ENCODE peak calls at places on chromosomes 6 and 20, in nine cellular contexts. One of them, this sample, is unnamed.

GRCh38 chr20:48850681-48851299 is 23.0 kb upstream of the PREX1 start:
- DNase-seq in EH: no peak
- DNase-seq in GOT3: no peak
- DNase-seq in A549: no peak
- DNase-seq in GM12865: no peak
- DNase-seq in A172: no peak
- DNase-seq in activated naive CD8-positive, alpha-beta T cell treated with anti-CD3 and anti-CD28 coated beads, Interleukin-2, amount 50 U/mL, for 24 hours: no peak
- DNase-seq in stimulated activated CD8-positive, alpha-beta memory T cell treated with anti-CD3 and anti-CD28 coated beads, Interleukin-4, amount 100 ng/mL, for 24 hours: no peak
- DNase-seq in choroid plexus epithelial cell: no peak
- DNase-seq in this sample: no peak

GRCh38 chr6:27168586-27169443 is 78.7 kb upstream of the PRSS16 start:
- DNase-seq in EH: peak
- DNase-seq in GOT3: no peak
- DNase-seq in A549: no peak
- DNase-seq in GM12865: no peak
- DNase-seq in A172: peak
- DNase-seq in activated naive CD8-positive, alpha-beta T cell treated with anti-CD3 and anti-CD28 coated beads, Interleukin-2, amount 50 U/mL, for 24 hours: no peak
- DNase-seq in stimulated activated CD8-positive, alpha-beta memory T cell treated with anti-CD3 and anti-CD28 coated beads, Interleukin-4, amount 100 ng/mL, for 24 hours: no peak
- DNase-seq in choroid plexus epithelial cell: peak
- DNase-seq in this sample: peak

GRCh38 chr20:14197097-14197496 is 140.3 kb downstream of the FLRT3 start:
- DNase-seq in EH: peak
- DNase-seq in GOT3: no peak
- DNase-seq in A549: no peak
- DNase-seq in GM12865: no peak
- DNase-seq in A172: peak
- DNase-seq in activated naive CD8-positive, alpha-beta T cell treated with anti-CD3 and anti-CD28 coated beads, Interleukin-2, amount 50 U/mL, for 24 hours: no peak
- DNase-seq in stimulated activated CD8-positive, alpha-beta memory T cell treated with anti-CD3 and anti-CD28 coated beads, Interleukin-4, amount 100 ng/mL, for 24 hours: no peak
- DNase-seq in choroid plexus epithelial cell: peak
- DNase-seq in this sample: no peak

GRCh38 chr6:53375851-53376250 is 27.1 kb upstream of the ELOVL5 start:
- DNase-seq in EH: peak
- DNase-seq in GOT3: no peak
- DNase-seq in A549: no peak
- DNase-seq in GM12865: no peak
- DNase-seq in A172: no peak
- DNase-seq in activated naive CD8-positive, alpha-beta T cell treated with anti-CD3 and anti-CD28 coated beads, Interleukin-2, amount 50 U/mL, for 24 hours: no peak
- DNase-seq in stimulated activated CD8-positive, alpha-beta memory T cell treated with anti-CD3 and anti-CD28 coated beads, Interleukin-4, amount 100 ng/mL, for 24 hours: no peak
- DNase-seq in choroid plexus epithelial cell: peak
- DNase-seq in this sample: no peak

GRCh38 chr20:10078403-10078802 is 43.6 kb downstream of the ANKEF1 start:
- DNase-seq in EH: no peak
- DNase-seq in GOT3: no peak
- DNase-seq in A549: no peak
- DNase-seq in GM12865: no peak
- DNase-seq in A172: no peak
- DNase-seq in activated naive CD8-positive, alpha-beta T cell treated with anti-CD3 and anti-CD28 coated beads, Interleukin-2, amount 50 U/mL, for 24 hours: no peak
- DNase-seq in stimulated activated CD8-positive, alpha-beta memory T cell treated with anti-CD3 and anti-CD28 coated beads, Interleukin-4, amount 100 ng/mL, for 24 hours: no peak
- DNase-seq in choroid plexus epithelial cell: no peak
- DNase-seq in this sample: no peak

GRCh38 chr6:168411793-168412192 is 29.2 kb upstream of the SMOC2 start:
- DNase-seq in EH: no peak
- DNase-seq in GOT3: no peak
- DNase-seq in A549: no peak
- DNase-seq in GM12865: no peak
- DNase-seq in A172: no peak
- DNase-seq in activated naive CD8-positive, alpha-beta T cell treated with anti-CD3 and anti-CD28 coated beads, Interleukin-2, amount 50 U/mL, for 24 hours: no peak
- DNase-seq in stimulated activated CD8-positive, alpha-beta memory T cell treated with anti-CD3 and anti-CD28 coated beads, Interleukin-4, amount 100 ng/mL, for 24 hours: no peak
- DNase-seq in choroid plexus epithelial cell: no peak
- DNase-seq in this sample: no peak

GRCh38 chr6:46848684-46849360 is 55.6 kb downstream of the MEP1A start:
- DNase-seq in EH: peak
- DNase-seq in GOT3: peak
- DNase-seq in A549: peak
- DNase-seq in GM12865: peak
- DNase-seq in A172: peak
- DNase-seq in activated naive CD8-positive, alpha-beta T cell treated with anti-CD3 and anti-CD28 coated beads, Interleukin-2, amount 50 U/mL, for 24 hours: peak
- DNase-seq in stimulated activated CD8-positive, alpha-beta memory T cell treated with anti-CD3 and anti-CD28 coated beads, Interleukin-4, amount 100 ng/mL, for 24 hours: peak
- DNase-seq in choroid plexus epithelial cell: peak
- DNase-seq in this sample: peak

GRCh38 chr6:2943564-2943955 is 27.8 kb downstream of the SERPINB6 start:
- DNase-seq in EH: no peak
- DNase-seq in GOT3: no peak
- DNase-seq in A549: no peak
- DNase-seq in GM12865: no peak
- DNase-seq in A172: no peak
- DNase-seq in activated naive CD8-positive, alpha-beta T cell treated with anti-CD3 and anti-CD28 coated beads, Interleukin-2, amount 50 U/mL, for 24 hours: no peak
- DNase-seq in stimulated activated CD8-positive, alpha-beta memory T cell treated with anti-CD3 and anti-CD28 coated beads, Interleukin-4, amount 100 ng/mL, for 24 hours: no peak
- DNase-seq in choroid plexus epithelial cell: no peak
- DNase-seq in this sample: no peak

GRCh38 chr20:19129306-19129705 is 83.1 kb upstream of the SLC24A3 start:
- DNase-seq in EH: no peak
- DNase-seq in GOT3: no peak
- DNase-seq in A549: no peak
- DNase-seq in GM12865: no peak
- DNase-seq in A172: no peak
- DNase-seq in activated naive CD8-positive, alpha-beta T cell treated with anti-CD3 and anti-CD28 coated beads, Interleukin-2, amount 50 U/mL, for 24 hours: no peak
- DNase-seq in stimulated activated CD8-positive, alpha-beta memory T cell treated with anti-CD3 and anti-CD28 coated beads, Interleukin-4, amount 100 ng/mL, for 24 hours: no peak
- DNase-seq in choroid plexus epithelial cell: no peak
- DNase-seq in this sample: no peak

GRCh38 chr6:20789162-20789561 is 254.9 kb downstream of the CDKAL1 start:
- DNase-seq in EH: peak
- DNase-seq in GOT3: no peak
- DNase-seq in A549: peak
- DNase-seq in GM12865: no peak
- DNase-seq in A172: no peak
- DNase-seq in activated naive CD8-positive, alpha-beta T cell treated with anti-CD3 and anti-CD28 coated beads, Interleukin-2, amount 50 U/mL, for 24 hours: no peak
- DNase-seq in stimulated activated CD8-positive, alpha-beta memory T cell treated with anti-CD3 and anti-CD28 coated beads, Interleukin-4, amount 100 ng/mL, for 24 hours: no peak
- DNase-seq in choroid plexus epithelial cell: peak
- DNase-seq in this sample: no peak

GRCh38 chr6:153465050-153465449 is 334.0 kb upstream of the RGS17 start:
- DNase-seq in EH: no peak
- DNase-seq in GOT3: no peak
- DNase-seq in A549: no peak
- DNase-seq in GM12865: no peak
- DNase-seq in A172: no peak
- DNase-seq in activated naive CD8-positive, alpha-beta T cell treated with anti-CD3 and anti-CD28 coated beads, Interleukin-2, amount 50 U/mL, for 24 hours: no peak
- DNase-seq in stimulated activated CD8-positive, alpha-beta memory T cell treated with anti-CD3 and anti-CD28 coated beads, Interleukin-4, amount 100 ng/mL, for 24 hours: no peak
- DNase-seq in choroid plexus epithelial cell: no peak
- DNase-seq in this sample: no peak

This sample was measured in SW 1271.